ENCODE peak calls at places on chromosomes 13 and 19, in ten cellular contexts. W is SK-N-SH; K is mammary epithelial cell; V is IMR-90; U is CD4-positive, alpha-beta T cell; L is GM23248; R is AG04450; D is cardiac muscle cell; I is neural progenitor cell; S is stomach. Z is an unnamed sample.

GRCh38 chr19:15292847-15293582 is 39.3 kb downstream of the BRD4 start:
- DNase-seq in S (no peak), R (no peak), U (no peak), I (no peak), D (no peak), W (no peak), L (no peak), V (no peak), K (no peak), Z (no peak)

GRCh38 chr19:4206818-4207484 is 22.4 kb upstream of the EBI3 start:
- DNase-seq in D (no peak), L (peak; percentile 40), U (no peak), W (no peak), S (no peak), I (no peak), V (peak; percentile 54), R (no peak), K (no peak), Z (no peak)

GRCh38 chr13:46804391-46804815 is 7.4 kb upstream of the ESD start:
- DNase-seq in L (peak; percentile 94), V (peak; percentile 98), W (no peak), U (no peak), D (no peak), I (no peak), R (peak; percentile 86), K (peak; percentile 97), S (no peak), Z (peak; percentile 94)

GRCh38 chr13:30371649-30372265 is 50.5 kb upstream of the UBE2L5 start:
- DNase-seq in I (no peak), K (peak; percentile 88), L (peak; percentile 86), D (no peak), W (no peak), S (peak; percentile 71), V (peak; percentile 82), R (no peak), U (peak; percentile 72), Z (peak; percentile 89)

GRCh38 chr13:51585696-51586095 is 1.4 kb downstream of the WDFY2 start:
- DNase-seq in S (no peak), K (peak; percentile 72), R (no peak), V (peak; percentile 62), L (peak; percentile 86), I (no peak), U (no peak), W (no peak), D (no peak), Z (no peak)

GRCh38 chr19:2170987-2171348 is 7.2 kb downstream of the DOT1L start:
- DNase-seq in S (no peak), V (no peak), L (no peak), R (no peak), K (no peak), U (no peak), D (no peak), W (no peak), I (no peak), Z (no peak)

GRCh38 chr13:43085545-43085944 is 62.2 kb downstream of the DNAJC15 start:
- DNase-seq in R (no peak), V (peak; percentile 61), U (no peak), I (no peak), D (peak; percentile 42), W (peak; percentile 17), L (peak; percentile 54), K (peak; percentile 12), S (no peak), Z (no peak)

GRCh38 chr19:4695224-4695731 is 25.1 kb upstream of the MYDGF start:
- DNase-seq in R (no peak), I (no peak), L (no peak), W (no peak), U (no peak), S (no peak), D (no peak), K (no peak), V (no peak), Z (no peak)

GRCh38 chr19:50510700-50511068 is 307 bp downstream of the JOSD2 start:
- DNase-seq in U (no peak), D (no peak), W (no peak), V (no peak), K (peak; percentile 11), R (no peak), I (no peak), L (no peak), S (no peak), Z (no peak)

GRCh38 chr19:8305798-8306197 is 2.4 kb downstream of the CD320 start:
- DNase-seq in I (no peak), W (no peak), D (no peak), V (no peak), S (no peak), R (no peak), K (no peak), L (no peak), U (no peak), Z (no peak)

GRCh38 chr19:3284759-3285646 is 60.5 kb downstream of the CELF5 start:
- DNase-seq in V (peak; percentile 37), U (peak; percentile 61), S (peak; percentile 98), I (peak; percentile 97), R (peak; percentile 11), K (peak; percentile 66), D (peak; percentile 100), L (peak; percentile 64), W (peak; percentile 77), Z (peak; percentile 41)

GRCh38 chr13:25192052-25192451 is 20.0 kb upstream of the AMER2 start:
- DNase-seq in D (no peak), L (no peak), K (no peak), W (no peak), V (no peak), R (no peak), U (no peak), I (no peak), S (no peak), Z (no peak)

GRCh38 chr19:54035215-54036178 is 28.2 kb downstream of the VSTM1 start:
- DNase-seq in W (no peak), V (peak; percentile 78), L (peak; percentile 94), U (no peak), K (peak; percentile 59), S (no peak), D (no peak), I (peak; percentile 75), R (peak; percentile 50), Z (peak; percentile 20)

GRCh38 chr19:16470541-16470910 is 1.2 kb downstream of the EPS15L1 start:
- DNase-seq in R (no peak), S (no peak), W (no peak), K (no peak), V (no peak), L (no peak), D (no peak), I (no peak), U (no peak), Z (no peak)

GRCh38 chr19:17966497-17967257 is at the start of gene KCNN1:
- DNase-seq in R (no peak), S (no peak), K (no peak), D (peak; percentile 66), U (no peak), L (no peak), V (no peak), W (peak; percentile 98), I (peak; percentile 85), Z (no peak)

GRCh38 chr13:33040116-33040515 is 23.9 kb downstream of the KL start:
- DNase-seq in W (no peak), I (no peak), D (no peak), U (no peak), R (no peak), V (no peak), K (no peak), L (no peak), S (no peak), Z (no peak)

DNA sequence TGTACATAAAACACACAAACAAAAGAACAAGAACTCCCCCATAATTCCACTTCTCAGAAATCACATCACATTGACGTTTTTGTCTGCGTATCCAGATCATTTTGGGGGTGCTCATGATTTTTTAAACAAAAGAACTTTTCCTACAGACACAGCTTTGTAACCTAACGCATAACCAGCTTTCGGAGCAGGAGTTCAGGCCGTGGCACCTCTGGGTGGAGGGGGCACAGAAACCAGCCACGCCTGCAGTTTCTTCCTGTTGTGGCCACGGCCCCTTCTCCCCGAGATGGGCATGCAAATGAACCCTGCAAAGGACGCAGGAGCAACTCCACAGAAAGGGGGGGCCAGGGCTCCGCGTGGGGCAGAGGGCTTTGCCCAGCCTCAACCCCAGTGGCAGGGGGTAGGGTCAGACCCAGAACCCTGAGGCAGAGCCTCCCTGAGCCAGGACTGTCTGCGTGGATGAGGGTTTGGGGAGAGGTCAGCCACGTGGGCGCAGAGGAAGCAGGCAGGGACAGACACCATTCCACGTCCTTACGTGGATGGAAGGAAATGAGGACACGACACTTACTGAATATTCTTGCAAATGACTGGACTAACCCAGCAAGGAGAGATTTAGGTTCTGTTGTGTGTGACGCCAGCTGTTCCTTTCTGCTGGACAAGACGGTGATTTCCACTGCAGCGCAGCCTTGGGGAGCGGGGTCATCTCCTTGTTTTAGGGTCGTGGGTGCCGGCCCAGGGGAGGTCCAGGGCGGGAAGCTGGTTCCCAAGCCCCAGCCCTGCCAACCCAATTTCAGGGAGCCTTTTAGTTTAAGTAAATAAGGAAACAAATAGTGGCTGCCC is 64.3 kb downstream of the RASA3 start:
- DNase-seq in R (no peak), S (no peak), L (no peak), U (peak; percentile 53), V (no peak), W (no peak), D (no peak), I (no peak), K (no peak), Z (no peak)
- H3K27ac ChIP-seq in R (peak overlapping the region; percentile 99), S (peak overlapping the region; percentile 97), L (peak overlapping the region; percentile 100), U (peak overlapping the region; percentile 74), V (peak overlapping the region; percentile 98), W (peak overlapping the region; percentile 71), D (no peak overlapping the region), I (no peak overlapping the region), K (no peak overlapping the region), Z (no peak overlapping the region)

GRCh38 chr13:44160549-44161278 is 212.9 kb upstream of the SERP2 start:
- DNase-seq in R (no peak), L (no peak), V (peak; percentile 15), W (no peak), K (peak; percentile 72), D (no peak), U (no peak), S (no peak), I (no peak), Z (no peak)
- H3K27ac ChIP-seq in R (no peak overlapping the region), L (no peak overlapping the region), V (no peak overlapping the region), W (no peak overlapping the region), K (peak overlapping the region; percentile 95), D (no peak overlapping the region), U (no peak overlapping the region), S (peak overlapping the region; percentile 12), I (no peak overlapping the region), Z (no peak overlapping the region)

DNA sequence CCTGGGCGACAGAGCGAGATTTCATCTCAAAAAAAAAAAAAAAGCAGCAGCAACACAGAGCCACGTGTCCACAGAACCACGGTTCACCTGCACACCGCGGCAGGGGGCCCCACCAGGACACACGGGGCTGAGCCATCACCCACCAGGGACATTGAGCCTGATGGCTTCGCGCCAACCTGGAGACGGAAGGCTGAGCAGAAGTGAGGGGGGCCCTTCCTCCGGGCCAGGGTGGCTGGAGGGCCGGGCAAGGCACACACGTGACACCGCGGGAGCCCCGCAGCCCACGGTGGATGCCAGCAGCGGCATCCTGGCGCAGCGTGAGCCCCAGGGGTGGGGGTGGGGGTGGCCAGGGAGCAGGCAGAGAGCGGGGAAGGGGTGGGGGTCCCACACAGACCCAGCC is 33.8 kb downstream of the SBNO2 start:
- DNase-seq in V (no peak), R (no peak), L (no peak), D (no peak), I (no peak), K (no peak), W (no peak), S (no peak), U (no peak), Z (no peak)
- H3K27ac ChIP-seq in V (no peak overlapping the region), R (no peak overlapping the region), L (no peak overlapping the region), D (no peak overlapping the region), I (no peak overlapping the region), K (no peak overlapping the region), W (no peak overlapping the region), S (no peak overlapping the region), U (no peak overlapping the region), Z (no peak overlapping the region)

GRCh38 chr19:30577551-30578090 is 205.4 kb downstream of the ZNF536 start:
- DNase-seq in D (no peak), S (no peak), W (no peak), U (no peak), R (no peak), I (no peak), L (no peak), K (no peak), V (no peak), Z (no peak)
- H3K27ac ChIP-seq in D (no peak overlapping the region), S (no peak overlapping the region), W (no peak overlapping the region), U (no peak overlapping the region), R (no peak overlapping the region), I (no peak overlapping the region), L (no peak overlapping the region), K (no peak overlapping the region), V (no peak overlapping the region), Z (no peak overlapping the region)

Z was measured in epithelial cell of prostate.